ENCODE peak calls at places on chromosomes 13 and 19, in ten cellular contexts. P is tibial artery, R is uterus, Q is sigmoid colon, I is ascending aorta, Z is hepatocyte, G is MM.1S, E is body of pancreas, K is caudate nucleus, C is tibial nerve. M is an unnamed sample.

GRCh38 chr19:14127929-14128509 is 8.4 kb downstream of the ASF1B start:
- DNase-seq in K (no peak), E (peak), G (peak), Z (no peak), Q (no peak), P (no peak), C (no peak), R (no peak), I (no peak), M (no peak)

GRCh38 chr19:57302020-57302465 is 18.2 kb upstream of the ZNF543 start:
- DNase-seq in Z (peak), K (no peak), I (no peak), C (no peak), Q (no peak), E (no peak), G (no peak), R (no peak), P (peak), M (no peak)

GRCh38 chr13:85074543-85075313 is 724.5 kb downstream of the SLITRK6 start:
- DNase-seq in R (no peak), Q (no peak), E (no peak), G (no peak), I (no peak), C (no peak), Z (no peak), P (no peak), K (no peak), M (no peak)

GRCh38 chr19:38977445-38978314 is 2.1 kb upstream of the FBXO17 start:
- DNase-seq in R (no peak), Z (peak), I (no peak), P (no peak), G (peak), Q (no peak), C (no peak), K (no peak), E (no peak), M (no peak)

GRCh38 chr13:38686635-38687245 is at the start of gene FREM2:
- DNase-seq in Z (peak), E (peak), I (no peak), Q (peak), C (no peak), R (no peak), K (no peak), P (no peak), G (peak), M (peak)

GRCh38 chr13:67775359-67775758 is 545.2 kb upstream of the PCDH9 start:
- DNase-seq in I (no peak), P (no peak), E (no peak), C (no peak), R (no peak), Z (no peak), K (no peak), G (no peak), Q (no peak), M (no peak)

GRCh38 chr13:73938375-73939070 is 195.7 kb downstream of the KLF12 start:
- DNase-seq in C (no peak), Q (no peak), R (no peak), G (no peak), I (no peak), E (no peak), K (no peak), Z (peak), P (no peak), M (no peak)

GRCh38 chr13:61466280-61466679 is 50.6 kb upstream of the PCDH20 start:
- DNase-seq in G (no peak), P (no peak), I (no peak), R (no peak), C (no peak), Z (no peak), K (no peak), E (no peak), Q (no peak), M (no peak)

DNA sequence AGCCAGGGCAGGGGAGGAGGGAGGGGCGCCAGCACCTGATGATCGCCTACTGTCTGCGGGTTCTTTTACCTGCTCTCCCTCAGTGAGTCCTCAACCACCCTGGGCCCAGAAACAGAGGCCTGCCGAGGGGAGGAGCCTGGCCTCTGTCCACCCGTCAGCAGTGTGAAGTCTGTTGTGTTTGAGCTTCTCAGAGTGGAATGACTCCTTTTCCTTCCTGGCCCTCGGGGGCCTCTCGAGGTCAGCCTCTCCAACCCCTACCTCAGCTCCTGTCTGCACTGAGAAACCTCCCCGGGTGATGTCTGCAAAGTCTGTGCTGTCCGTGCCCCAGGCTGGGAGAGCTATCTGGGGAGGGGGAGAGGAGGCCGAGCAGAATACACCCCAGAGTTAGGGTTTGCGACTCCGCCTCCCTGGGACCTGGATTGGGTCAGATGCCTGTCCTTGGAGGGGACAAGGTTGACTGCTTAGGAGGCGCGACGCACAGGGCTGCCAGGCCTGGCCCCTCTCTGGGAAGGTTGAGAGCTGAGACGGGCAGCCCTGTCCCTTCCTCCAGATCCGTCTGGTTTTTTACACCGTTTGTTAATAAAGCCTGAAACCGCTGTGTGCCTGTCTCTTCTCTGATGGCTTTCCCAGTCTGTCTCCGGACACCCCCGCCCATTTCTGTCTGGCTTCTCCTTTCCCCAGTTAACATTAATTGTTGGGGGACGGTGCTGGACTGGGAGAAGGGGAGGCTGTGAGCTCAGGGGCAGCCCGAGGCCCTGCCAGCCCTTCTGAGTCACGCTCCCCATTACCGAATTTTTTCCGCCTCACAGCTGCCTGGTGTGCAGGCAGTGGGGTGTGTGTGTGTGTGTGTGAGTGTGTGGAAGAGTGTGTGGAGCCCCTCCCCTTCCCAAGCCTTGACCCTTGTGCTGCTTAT is 1.0 kb upstream of the SSC5D start:
- DNase-seq in C (peak), K (no peak), E (no peak), R (peak), Z (peak), P (peak), Q (peak), G (no peak), I (peak), M (no peak)
- H3K27ac ChIP-seq in C (peak), K (peak), E (peak), R (peak), Z (peak), P (peak), Q (peak), G (no peak), I (peak), M (peak)

GRCh38 chr19:46659151-46660007 is 1.6 kb downstream of the DACT3 start:
- DNase-seq in Z (peak), R (peak), Q (peak), P (peak), G (no peak), K (no peak), C (peak), I (peak), E (no peak), M (no peak)

GRCh38 chr19:46661020-46661731 is at the start of gene DACT3:
- DNase-seq in R (peak), E (peak), Q (peak), P (peak), I (peak), Z (peak), C (peak), G (peak), K (peak), M (peak)

GRCh38 chr19:46661735-46662592 is 982 bp upstream of the DACT3 start:
- DNase-seq in Z (peak), C (peak), Q (peak), I (peak), K (peak), E (peak), R (peak), G (peak), P (peak), M (peak)

GRCh38 chr19:46660008-46660517 is 919 bp downstream of the DACT3 start:
- DNase-seq in G (no peak), Z (peak), Q (peak), C (no peak), I (no peak), P (peak), K (no peak), E (no peak), R (peak), M (no peak)

DNA sequence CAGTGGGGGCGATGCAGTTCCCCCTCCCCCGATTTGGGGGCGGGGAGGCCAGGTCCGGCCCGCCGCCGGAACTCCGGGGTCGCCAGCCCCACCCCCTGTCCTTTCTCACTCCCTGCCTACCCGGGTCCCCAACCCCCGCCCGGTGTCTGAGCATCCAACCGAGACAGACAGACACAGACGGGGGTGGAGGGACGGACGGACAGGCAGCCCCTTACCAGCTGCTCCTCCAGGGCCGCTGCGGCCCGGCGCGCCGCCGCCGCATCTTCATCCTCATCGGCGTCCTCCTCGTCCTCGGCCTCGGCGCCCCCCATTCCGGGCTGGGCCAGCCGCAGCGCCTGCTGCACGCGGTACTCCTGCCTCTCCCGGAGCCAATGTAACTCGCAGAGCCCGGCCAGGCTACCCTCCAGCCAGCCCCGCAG is 372 bp downstream of the DACT3 start:
- DNase-seq in K (no peak), C (no peak), E (no peak), I (no peak), Q (no peak), G (no peak), P (no peak), Z (no peak), R (peak), M (no peak)
- H3K27ac ChIP-seq in K (peak), C (peak), E (peak), I (peak), Q (peak), G (no peak), P (peak), Z (peak), R (peak), M (peak)

GRCh38 chr13:33649212-33649917 is 168.6 kb upstream of the RFC3 start:
- DNase-seq in R (peak), C (no peak), E (no peak), G (no peak), Z (no peak), K (no peak), I (no peak), P (no peak), Q (no peak), M (no peak)

GRCh38 chr13:33644607-33645543 is 173.1 kb upstream of the RFC3 start:
- DNase-seq in Z (no peak), K (no peak), R (peak), G (no peak), Q (peak), E (peak), C (peak), I (no peak), P (no peak), M (no peak)

GRCh38 chr13:33640832-33641231 is 177.1 kb upstream of the RFC3 start:
- DNase-seq in E (no peak), G (no peak), K (no peak), Q (no peak), C (no peak), Z (no peak), R (no peak), P (no peak), I (no peak), M (no peak)

GRCh38 chr13:33642374-33643065 is 175.4 kb upstream of the RFC3 start:
- DNase-seq in R (peak), Z (peak), C (peak), E (peak), I (no peak), Q (peak), K (no peak), G (no peak), P (no peak), M (no peak)

GRCh38 chr13:33645591-33646554 is 172.1 kb upstream of the RFC3 start:
- DNase-seq in R (no peak), Q (no peak), C (no peak), K (no peak), G (no peak), I (no peak), E (no peak), P (no peak), Z (no peak), M (no peak)
- H3K27ac ChIP-seq in R (peak), Q (peak), C (no peak), K (no peak), G (no peak), I (peak), E (no peak), P (peak), Z (no peak), M (no peak)

GRCh38 chr13:104140557-104140956 is 1074.3 kb upstream of the SLC10A2 start:
- DNase-seq in E (no peak), K (no peak), G (no peak), I (no peak), C (no peak), Z (no peak), P (no peak), R (no peak), Q (no peak), M (no peak)

GRCh38 chr13:104143760-104144406 is 1077.7 kb upstream of the SLC10A2 start:
- DNase-seq in Z (no peak), P (no peak), E (peak), Q (no peak), C (no peak), I (no peak), K (no peak), R (no peak), G (no peak), M (peak)
- H3K27ac ChIP-seq in Z (no peak), P (no peak), E (peak), Q (no peak), C (no peak), I (no peak), K (no peak), R (no peak), G (no peak), M (peak)